ENCODE peak calls at places on chromosomes 11 and 22, in four cellular contexts. C is mesendoderm; Y is neural progenitor cell; Q is stimulated activated CD4-positive, alpha-beta T cell treated with anti-CD3 and anti-CD28 coated beads, Interleukin-4, amount 100 ng/mL, for 24 hours. B is an unnamed sample.

GRCh38 chr11:12134239-12134590 is 23.8 kb downstream of the MICAL2 start:
- DNase-seq in Q (no peak), Y (no peak), C (no peak), B (no peak)

GRCh38 chr22:24683671-24684070 is 80.7 kb downstream of the GGT1 start:
- DNase-seq in Y (no peak), Q (no peak), C (no peak), B (no peak)

GRCh38 chr11:32068134-32068533 is 22.7 kb upstream of the RCN1 start:
- DNase-seq in Y (no peak), C (no peak), Q (no peak), B (no peak)

GRCh38 chr22:27961680-27962079 is 42.6 kb upstream of the PITPNB start:
- DNase-seq in C (no peak), Y (no peak), Q (no peak), B (no peak)

GRCh38 chr11:93020248-93021088 is 51.0 kb downstream of the MTNR1B start:
- DNase-seq in Y (no peak), C (peak), Q (no peak), B (no peak)

GRCh38 chr11:697028-697491 is 1.4 kb downstream of the TMEM80 start:
- DNase-seq in C (no peak), Q (no peak), Y (no peak), B (no peak)

GRCh38 chr22:50671641-50672040 is 982 bp upstream of the SHANK3 start:
- DNase-seq in Y (no peak), Q (no peak), C (no peak), B (peak)

GRCh38 chr11:117833401-117833891 is 8.9 kb upstream of the FXYD2 start:
- DNase-seq in Y (no peak), C (no peak), Q (no peak), B (peak)

GRCh38 chr11:19646308-19646707 is 66.3 kb upstream of the NAV2 start:
- DNase-seq in Q (no peak), C (no peak), Y (no peak), B (no peak)

GRCh38 chr11:776459-777287 is 614 bp downstream of the GATD1 start:
- DNase-seq in C (peak), Y (peak), Q (no peak), B (peak)

GRCh38 chr11:92841719-92842118 is 127.7 kb upstream of the MTNR1B start:
- DNase-seq in Q (no peak), C (no peak), Y (no peak), B (no peak)

GRCh38 chr11:124179311-124179710 is 3.8 kb upstream of the OR10D3 start:
- DNase-seq in C (no peak), Y (no peak), Q (no peak), B (no peak)

GRCh38 chr22:46967445-46968358 is 205.3 kb downstream of the TBC1D22A start:
- DNase-seq in C (peak), Q (no peak), Y (no peak), B (peak)

GRCh38 chr11:134528453-134528852 is 116.4 kb upstream of the B3GAT1 start:
- DNase-seq in Y (no peak), Q (no peak), C (no peak), B (no peak)

GRCh38 chr11:128709402-128709801 is 15.5 kb downstream of the FLI1 start:
- DNase-seq in C (peak), Y (no peak), Q (no peak), B (no peak)

GRCh38 chr22:26602127-26602526 is 12.2 kb upstream of the TPST2 start:
- DNase-seq in C (no peak), Y (no peak), Q (no peak), B (no peak)

GRCh38 chr11:11407065-11407737 is 54.2 kb upstream of the CSNK2A3 start:
- DNase-seq in Y (no peak), C (no peak), Q (no peak), B (no peak)

GRCh38 chr22:24592144-24592845 is 578 bp downstream of the LRRC75B start:
- DNase-seq in C (peak), Y (peak), Q (no peak), B (peak)

GRCh38 chr11:47348859-47349258 is 3.6 kb downstream of the MYBPC3 start:
- DNase-seq in Q (no peak), Y (peak), C (peak), B (no peak)

GRCh38 chr11:2092956-2093412 is 46.2 kb downstream of the IGF2 start:
- DNase-seq in C (no peak), Y (no peak), Q (peak), B (no peak)

GRCh38 chr11:57566564-57567209 is 785 bp downstream of the UBE2L6 start:
- DNase-seq in Y (no peak), C (no peak), Q (peak), B (no peak)

GRCh38 chr11:67691149-67691548 is 16.7 kb upstream of the ALDH3B2 start:
- DNase-seq in C (peak), Y (peak), Q (no peak), B (peak)

GRCh38 chr22:25354456-25354855 is 135.0 kb downstream of the CRYBB2 start:
- DNase-seq in C (no peak), Y (no peak), Q (no peak), B (no peak)

GRCh38 chr11:575324-575995 is 810 bp upstream of the PHRF1 start:
- DNase-seq in Q (no peak), C (peak), Y (peak), B (no peak)

GRCh38 chr11:2653930-2654739 is 45.7 kb downstream of the KCNQ1OT1 start:
- DNase-seq in C (no peak), Y (no peak), Q (no peak), B (peak)

GRCh38 chr22:17629167-17629489 is 579 bp upstream of the ATP6V1E1 start:
- DNase-seq in C (no peak), Y (no peak), Q (no peak), B (no peak)

GRCh38 chr22:17919276-17920144 is 104.9 kb downstream of the MICAL3 start:
- DNase-seq in Y (no peak), Q (no peak), C (peak), B (no peak)

GRCh38 chr11:44868455-44869421 is 81.9 kb downstream of the TP53I11 start:
- DNase-seq in Y (no peak), Q (no peak), C (no peak), B (no peak)

GRCh38 chr11:97414801-97415200 is 1025.0 kb downstream of the JRKL start:
- DNase-seq in Q (no peak), Y (no peak), C (no peak), B (no peak)

GRCh38 chr22:25987948-25988347 is 181.3 kb upstream of the SEZ6L start:
- DNase-seq in Q (no peak), C (peak), Y (no peak), B (no peak)

GRCh38 chr11:123174196-123175183 is 20.6 kb downstream of the CLMP start:
- DNase-seq in C (peak), Q (no peak), Y (peak), B (no peak)

GRCh38 chr22:27331526-27332281 is 469.9 kb downstream of the MN1 start:
- DNase-seq in Q (no peak), C (peak), Y (peak), B (peak)

GRCh38 chr22:28345304-28345703 is 334.3 kb downstream of the TTC28 start:
- DNase-seq in C (peak), Y (no peak), Q (no peak), B (peak)

GRCh38 chr22:22931557-22932270 is 44.1 kb downstream of the IGLL5 start:
- DNase-seq in Q (no peak), Y (no peak), C (no peak), B (no peak)

B was measured in iPS-NIHi11.